ENCODE peak calls at places on chromosomes 6 and 20, in nine cellular contexts. N is sigmoid colon, M is astrocyte of the spinal cord, U is WERI-Rb-1, C is A549, I is nephron progenitor cell, A is foreskin fibroblast, W is neural crest cell, P is heart right ventricle. R is an unnamed sample.

GRCh38 chr20:50279988-50280850 is 89.6 kb downstream of the CEBPB start:
- DNase-seq in W (no peak), M (no peak), C (no peak), A (no peak), N (no peak), P (no peak), U (no peak), I (no peak), R (no peak)

GRCh38 chr6:109458774-109459531 is 3.4 kb upstream of the MICAL1 start:
- DNase-seq in N (peak; percentile 37), A (no peak), I (no peak), C (no peak), M (no peak), U (no peak), P (no peak), W (no peak), R (no peak)

GRCh38 chr6:2900821-2901644 is 2.1 kb downstream of the SERPINB9 start:
- DNase-seq in N (no peak), P (no peak), W (no peak), A (no peak), C (no peak), I (no peak), U (no peak), M (no peak), R (no peak)

GRCh38 chr6:37809144-37809543 is 10.4 kb upstream of the ZFAND3 start:
- DNase-seq in P (peak; percentile 42), I (no peak), A (no peak), C (no peak), M (peak; percentile 81), U (no peak), W (no peak), N (no peak), R (no peak)

GRCh38 chr6:85660181-85660611 is 17.5 kb upstream of the SYNCRIP start:
- DNase-seq in I (no peak), M (peak; percentile 96), C (peak; percentile 40), A (peak; percentile 95), U (peak; percentile 10), W (no peak), N (no peak), P (no peak), R (no peak)

GRCh38 chr6:26087284-26088115 is at the start of gene HFE:
- DNase-seq in M (peak; percentile 64), I (peak; percentile 44), W (peak; percentile 21), P (peak; percentile 61), C (peak; percentile 24), U (no peak), A (peak; percentile 49), N (peak; percentile 81), R (no peak)

GRCh38 chr6:140463312-140463710 is 1088.9 kb upstream of the CITED2 start:
- DNase-seq in I (no peak), A (no peak), P (no peak), C (no peak), M (no peak), N (no peak), U (no peak), W (no peak), R (no peak)

GRCh38 chr6:151376440-151376839 is 14.9 kb downstream of the ZBTB2 start:
- DNase-seq in W (no peak), P (no peak), A (no peak), U (no peak), I (no peak), C (no peak), M (no peak), N (no peak), R (no peak)

GRCh38 chr6:160461641-160462040 is 113.5 kb downstream of the SLC22A3 start:
- DNase-seq in I (no peak), N (no peak), U (no peak), M (peak; percentile 17), P (no peak), A (peak; percentile 55), C (no peak), W (no peak), R (no peak)

GRCh38 chr20:6562111-6562510 is 205.4 kb upstream of the BMP2 start:
- DNase-seq in U (no peak), P (no peak), C (no peak), W (no peak), N (no peak), A (peak; percentile 73), I (no peak), M (peak; percentile 79), R (no peak)

GRCh38 chr6:161481786-161482516 is 208.1 kb upstream of the AGPAT4 start:
- DNase-seq in I (no peak), U (no peak), W (no peak), P (no peak), A (peak; percentile 32), C (no peak), M (no peak), N (no peak), R (no peak)

GRCh38 chr20:47295921-47296426 is 60.5 kb downstream of the ZMYND8 start:
- DNase-seq in C (no peak), I (no peak), W (no peak), N (no peak), M (peak; percentile 81), P (no peak), A (no peak), U (no peak), R (no peak)

GRCh38 chr6:4133941-4134838 is 1.2 kb downstream of the ECI2 start:
- DNase-seq in I (peak; percentile 16), A (no peak), W (no peak), M (peak; percentile 24), U (peak; percentile 57), P (no peak), N (no peak), C (peak; percentile 12), R (peak; percentile 27)

GRCh38 chr6:4402477-4402976 is 267.2 kb upstream of the ECI2 start:
- DNase-seq in I (no peak), C (peak; percentile 35), A (peak; percentile 52), W (no peak), N (no peak), M (peak; percentile 65), U (no peak), P (no peak), R (no peak)

GRCh38 chr6:15207923-15208322 is 37.9 kb upstream of the JARID2 start:
- DNase-seq in P (no peak), U (no peak), C (no peak), M (peak; percentile 43), W (no peak), I (no peak), A (no peak), N (no peak), R (no peak)

GRCh38 chr6:49606696-49607390 is 29.8 kb downstream of the RHAG start:
- DNase-seq in N (no peak), M (peak; percentile 82), U (peak; percentile 46), W (peak; percentile 25), I (peak; percentile 29), P (no peak), A (peak; percentile 61), C (peak; percentile 41), R (no peak)

GRCh38 chr6:37131104-37131959 is 38.6 kb upstream of the PIM1 start:
- DNase-seq in U (peak; percentile 97), P (peak; percentile 51), I (peak; percentile 28), W (peak; percentile 32), A (no peak), M (peak; percentile 77), C (peak; percentile 37), N (peak; percentile 97), R (no peak)

GRCh38 chr6:95279641-95280040 is 297.7 kb upstream of the MANEA start:
- DNase-seq in C (no peak), A (no peak), I (no peak), N (no peak), W (no peak), U (no peak), M (no peak), P (no peak), R (no peak)

GRCh38 chr6:95280690-95281273 is 296.6 kb upstream of the MANEA start:
- DNase-seq in C (no peak), P (no peak), M (peak; percentile 4), I (peak; percentile 12), N (no peak), U (peak; percentile 74), W (no peak), A (no peak), R (no peak)
- TF ChIP-seq CTCF in C (no peak), P (peak; percentile 32), M (peak; percentile 37), I (peak; percentile 52), N (no peak), U (no peak), W (peak; percentile 66), A (no peak), R (peak; percentile 44)

GRCh38 chr6:165042912-165043311 is 266.5 kb downstream of the C6orf118 start:
- DNase-seq in U (peak; percentile 24), P (no peak), C (no peak), W (no peak), I (no peak), A (no peak), M (no peak), N (no peak), R (no peak)
- TF ChIP-seq CTCF in U (peak; percentile 24), P (no peak), C (no peak), W (no peak), I (no peak), A (no peak), M (no peak), N (no peak), R (no peak)

GRCh38 chr20:57693002-57693582 is 16.7 kb downstream of the PMEPA1 start:
- DNase-seq in U (no peak), P (no peak), N (no peak), M (peak; percentile 61), C (no peak), W (no peak), I (no peak), A (no peak), R (no peak)
- TF ChIP-seq CTCF in U (peak; percentile 33), P (peak; percentile 11), N (no peak), M (peak; percentile 29), C (peak; percentile 15), W (no peak), I (no peak), A (no peak), R (no peak)

GRCh38 chr6:11826779-11827178 is 48.2 kb upstream of the ADTRP start:
- DNase-seq in U (no peak), I (no peak), C (no peak), N (no peak), P (no peak), W (no peak), A (no peak), M (no peak), R (no peak)

GRCh38 chr6:11819486-11819885 is 40.9 kb upstream of the ADTRP start:
- DNase-seq in P (no peak), W (no peak), N (no peak), U (no peak), C (no peak), A (no peak), I (no peak), M (no peak), R (no peak)

GRCh38 chr6:11824986-11825385 is 46.4 kb upstream of the ADTRP start:
- DNase-seq in A (no peak), U (no peak), W (no peak), N (no peak), M (no peak), I (no peak), P (no peak), C (no peak), R (no peak)

GRCh38 chr6:11828185-11828897 is 49.7 kb upstream of the ADTRP start:
- DNase-seq in M (no peak), W (no peak), A (no peak), I (no peak), U (no peak), P (no peak), N (no peak), C (no peak), R (no peak)

DNA sequence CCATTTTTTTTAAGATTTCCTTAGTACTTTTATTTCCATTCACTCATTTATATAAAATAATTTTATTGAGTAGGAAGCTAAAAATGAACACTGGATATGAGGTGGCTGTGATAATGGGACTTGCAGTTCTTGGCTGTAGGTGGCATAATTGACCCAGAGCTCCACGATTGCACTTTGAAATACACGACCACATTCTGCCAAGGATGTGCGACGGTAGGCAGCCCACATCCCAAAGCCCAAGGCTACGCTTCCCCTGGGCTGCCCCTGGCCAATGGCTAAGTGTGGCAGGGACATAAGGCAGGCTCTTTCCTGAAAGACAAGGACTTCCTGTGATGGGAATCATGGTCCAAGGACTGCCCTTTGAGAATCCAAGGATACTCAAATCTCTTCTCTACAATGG is 43.7 kb upstream of the ADTRP start:
- DNase-seq in I (no peak), U (no peak), A (no peak), C (no peak), N (no peak), W (no peak), M (no peak), P (no peak), R (no peak)
- TF ChIP-seq CTCF in I (no peak), U (no peak), A (no peak), C (no peak), N (no peak), W (no peak), M (no peak), P (peak; percentile 51), R (no peak)

R was measured in glutamatergic neuron.